ENCODE peak calls at places on chromosomes 11 and 22, in four cellular contexts. One of them, this sample, is unnamed.

GRCh38 chr22:19998232-19998951 is 18.2 kb downstream of the ARVCF start:
- DNase-seq in Caco-2: no peak
- DNase-seq in ovary: peak; percentile 15
- DNase-seq in RWPE2: no peak
- DNase-seq in this sample: peak; percentile 32

GRCh38 chr11:1036303-1036923 is at the start of gene MUC6:
- DNase-seq in ovary: no peak
- DNase-seq in Caco-2: no peak
- DNase-seq in RWPE2: no peak
- DNase-seq in this sample: no peak

GRCh38 chr11:104442320-104442719 is 278.4 kb upstream of the PDGFD start:
- DNase-seq in ovary: no peak
- DNase-seq in RWPE2: no peak
- DNase-seq in Caco-2: no peak
- DNase-seq in this sample: no peak

GRCh38 chr11:1746516-1746931 is 3.9 kb downstream of the IFITM10 start:
- DNase-seq in RWPE2: no peak
- DNase-seq in Caco-2: no peak
- DNase-seq in ovary: no peak
- DNase-seq in this sample: no peak

GRCh38 chr11:1235615-1236315 is 12.9 kb downstream of the MUC5B start:
- DNase-seq in ovary: peak; percentile 6
- DNase-seq in RWPE2: peak; percentile 38
- DNase-seq in Caco-2: no peak
- DNase-seq in this sample: peak; percentile 13

GRCh38 chr22:48898524-48899377 is 928.9 kb downstream of the BRD1 start:
- DNase-seq in RWPE2: peak; percentile 29
- DNase-seq in Caco-2: no peak
- DNase-seq in ovary: no peak
- DNase-seq in this sample: no peak

GRCh38 chr11:68040121-68040956 is 1.5 kb downstream of the TCIRG1 start:
- DNase-seq in ovary: peak; percentile 66
- DNase-seq in RWPE2: peak; percentile 58
- DNase-seq in Caco-2: peak; percentile 68
- DNase-seq in this sample: peak; percentile 73

GRCh38 chr22:49372111-49372529 is 455.6 kb downstream of the BRD1 start:
- DNase-seq in RWPE2: peak; percentile 41
- DNase-seq in Caco-2: no peak
- DNase-seq in ovary: no peak
- DNase-seq in this sample: no peak

GRCh38 chr11:85540635-85541034 is 86.5 kb downstream of the DLG2 start:
- DNase-seq in Caco-2: no peak
- DNase-seq in ovary: peak; percentile 43
- DNase-seq in RWPE2: no peak
- DNase-seq in this sample: no peak

GRCh38 chr22:19504900-19505734 is 19.1 kb downstream of the CLDN5 start:
- DNase-seq in Caco-2: no peak
- DNase-seq in ovary: no peak
- DNase-seq in RWPE2: no peak
- DNase-seq in this sample: no peak

GRCh38 chr22:45268167-45268957 is 16.4 kb upstream of the UPK3A start:
- DNase-seq in ovary: peak; percentile 64
- DNase-seq in Caco-2: peak; percentile 70
- DNase-seq in RWPE2: no peak
- DNase-seq in this sample: no peak

GRCh38 chr11:790721-791564 is 1.1 kb upstream of the CEND1 start:
- DNase-seq in RWPE2: no peak
- DNase-seq in ovary: no peak
- DNase-seq in Caco-2: no peak
- DNase-seq in this sample: no peak

GRCh38 chr22:30857103-30857502 is 111.5 kb downstream of the MORC2 start:
- DNase-seq in ovary: no peak
- DNase-seq in RWPE2: no peak
- DNase-seq in Caco-2: no peak
- DNase-seq in this sample: no peak

GRCh38 chr22:40178417-40179409 is 988 bp downstream of the TNRC6B start:
- DNase-seq in ovary: no peak
- DNase-seq in Caco-2: peak; percentile 17
- DNase-seq in RWPE2: no peak
- DNase-seq in this sample: no peak

GRCh38 chr11:20117291-20117690 is 43.0 kb downstream of the DBX1 start:
- DNase-seq in ovary: no peak
- DNase-seq in RWPE2: no peak
- DNase-seq in Caco-2: no peak
- DNase-seq in this sample: no peak

DNA sequence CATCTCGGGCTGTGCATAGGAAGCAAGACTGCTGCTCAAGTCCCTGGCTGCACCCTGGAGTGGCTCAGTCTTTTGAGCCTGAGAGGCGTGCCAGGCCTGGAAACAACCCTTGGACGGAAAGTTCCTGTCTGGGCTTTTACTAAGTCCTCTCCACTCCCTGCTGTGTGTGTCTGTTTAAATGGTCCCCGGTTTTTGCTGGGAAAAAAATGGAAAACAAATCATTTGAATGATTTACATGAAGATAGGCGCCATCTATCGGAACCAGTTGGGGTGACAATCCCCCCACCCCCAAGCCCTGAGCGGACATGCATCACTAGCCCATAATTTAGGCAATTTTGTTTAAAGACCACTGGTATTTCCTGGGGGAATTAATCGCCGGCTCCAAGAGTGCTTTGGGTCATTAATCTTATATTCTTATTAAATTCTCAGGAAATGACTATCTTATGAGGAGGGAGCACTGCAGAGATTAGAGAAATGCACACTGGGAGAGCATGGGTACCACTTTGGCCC is 2.7 kb upstream of the GAB2 start:
- DNase-seq in RWPE2: no peak
- DNase-seq in ovary: peak; percentile 80
- DNase-seq in Caco-2: peak; percentile 76
- DNase-seq in this sample: peak; percentile 69
- H3K4me3 ChIP-seq in RWPE2: no peak overlapping the region
- H3K4me3 ChIP-seq in ovary: no peak overlapping the region
- H3K4me3 ChIP-seq in Caco-2: no peak overlapping the region
- H3K4me3 ChIP-seq in this sample: peak overlapping the region; percentile 90

GRCh38 chr11:62142921-62143320 is 19.1 kb downstream of the INCENP start:
- DNase-seq in ovary: peak; percentile 70
- DNase-seq in Caco-2: no peak
- DNase-seq in RWPE2: no peak
- DNase-seq in this sample: no peak
- H3K36me3 ChIP-seq in ovary: no peaks in the 10 kb centered on the region
- H3K36me3 ChIP-seq in Caco-2: peaks cover 6% of the 10 kb centered on the region
- H3K36me3 ChIP-seq in RWPE2: peaks cover 98% of the 10 kb centered on the region
- H3K36me3 ChIP-seq in this sample: peaks cover 86% of the 10 kb centered on the region

GRCh38 chr11:34284166-34284565 is 73.6 kb downstream of the ABTB2 start:
- DNase-seq in RWPE2: no peak
- DNase-seq in Caco-2: no peak
- DNase-seq in ovary: no peak
- DNase-seq in this sample: no peak
- H3K4me3 ChIP-seq in RWPE2: no peak overlapping the region
- H3K4me3 ChIP-seq in Caco-2: no peak overlapping the region
- H3K4me3 ChIP-seq in ovary: no peak overlapping the region
- H3K4me3 ChIP-seq in this sample: no peak overlapping the region

GRCh38 chr22:28728621-28729313 is 12.9 kb downstream of the CHEK2 start:
- DNase-seq in ovary: no peak
- DNase-seq in Caco-2: no peak
- DNase-seq in RWPE2: no peak
- DNase-seq in this sample: no peak

GRCh38 chr22:28730146-28730545 is 11.5 kb downstream of the CHEK2 start:
- DNase-seq in Caco-2: no peak
- DNase-seq in ovary: no peak
- DNase-seq in RWPE2: no peak
- DNase-seq in this sample: no peak

DNA sequence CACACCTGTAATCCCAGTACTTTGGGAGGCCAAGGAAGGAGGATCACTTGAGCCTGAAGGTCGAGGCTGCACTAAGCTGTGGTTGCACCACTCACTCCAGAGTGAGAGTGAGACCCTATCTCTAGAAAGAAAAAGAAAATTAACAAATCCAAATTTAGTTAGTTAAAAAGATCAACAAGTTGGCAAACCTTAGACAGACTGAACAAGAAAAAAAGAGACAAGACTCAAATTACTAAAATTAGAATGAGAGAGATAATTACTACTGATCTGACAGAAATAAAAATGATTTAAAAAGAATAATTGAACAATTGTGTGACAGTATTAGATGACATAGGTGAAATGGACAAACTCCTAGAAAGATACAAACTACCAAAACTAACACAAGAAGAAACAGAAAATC is 13.6 kb downstream of the CHEK2 start:
- DNase-seq in Caco-2: no peak
- DNase-seq in RWPE2: no peak
- DNase-seq in ovary: no peak
- DNase-seq in this sample: no peak
- H3K36me3 ChIP-seq in Caco-2: peaks cover 1% of the 10 kb centered on the region
- H3K36me3 ChIP-seq in RWPE2: peaks cover 76% of the 10 kb centered on the region
- H3K36me3 ChIP-seq in ovary: no peaks in the 10 kb centered on the region
- H3K36me3 ChIP-seq in this sample: no peaks in the 10 kb centered on the region